ENCODE peak calls at places on chromosomes 2 and 18, in five cellular contexts. One of them, this sample, is unnamed.

GRCh38 chr2:153595939-153596338 is 117.4 kb upstream of the RPRM start:
- DNase-seq in body of pancreas: no peak
- DNase-seq in hippocampal formation: no peak
- DNase-seq in progenitor cell of endocrine pancreas: no peak
- DNase-seq in midbrain: no peak
- DNase-seq in this sample: peak; percentile 80

GRCh38 chr2:224983719-224984388 is 58.4 kb downstream of the DOCK10 start:
- DNase-seq in progenitor cell of endocrine pancreas: no peak
- DNase-seq in body of pancreas: no peak
- DNase-seq in midbrain: peak; percentile 57
- DNase-seq in hippocampal formation: peak; percentile 54
- DNase-seq in this sample: no peak

GRCh38 chr2:178644919-178645318 is 162.3 kb downstream of the TTN start:
- DNase-seq in midbrain: no peak
- DNase-seq in hippocampal formation: no peak
- DNase-seq in body of pancreas: no peak
- DNase-seq in progenitor cell of endocrine pancreas: no peak
- DNase-seq in this sample: no peak

GRCh38 chr18:23857756-23858155 is 156.8 kb upstream of the TTC39C start:
- DNase-seq in body of pancreas: peak; percentile 52
- DNase-seq in hippocampal formation: no peak
- DNase-seq in midbrain: no peak
- DNase-seq in progenitor cell of endocrine pancreas: no peak
- DNase-seq in this sample: no peak

GRCh38 chr2:80238692-80239469 is 65.7 kb downstream of the LRRTM1 start:
- DNase-seq in body of pancreas: peak; percentile 24
- DNase-seq in hippocampal formation: no peak
- DNase-seq in midbrain: peak; percentile 51
- DNase-seq in progenitor cell of endocrine pancreas: no peak
- DNase-seq in this sample: peak; percentile 39

GRCh38 chr2:46298272-46298521 is 990 bp downstream of the EPAS1 start:
- DNase-seq in progenitor cell of endocrine pancreas: no peak
- DNase-seq in hippocampal formation: no peak
- DNase-seq in midbrain: peak; percentile 27
- DNase-seq in body of pancreas: no peak
- DNase-seq in this sample: no peak

GRCh38 chr2:133561045-133561852 is 7.0 kb downstream of the NCKAP5 start:
- DNase-seq in body of pancreas: peak; percentile 53
- DNase-seq in midbrain: peak; percentile 80
- DNase-seq in hippocampal formation: peak; percentile 88
- DNase-seq in progenitor cell of endocrine pancreas: no peak
- DNase-seq in this sample: peak; percentile 27

GRCh38 chr2:236117396-236117795 is 50.8 kb downstream of the GBX2 start:
- DNase-seq in midbrain: no peak
- DNase-seq in body of pancreas: no peak
- DNase-seq in hippocampal formation: no peak
- DNase-seq in progenitor cell of endocrine pancreas: no peak
- DNase-seq in this sample: no peak

GRCh38 chr2:62826141-62826540 is 120.6 kb downstream of the EHBP1 start:
- DNase-seq in midbrain: no peak
- DNase-seq in hippocampal formation: no peak
- DNase-seq in body of pancreas: no peak
- DNase-seq in progenitor cell of endocrine pancreas: no peak
- DNase-seq in this sample: no peak

GRCh38 chr2:47072728-47073191 is 82.3 kb downstream of the STPG4 start:
- DNase-seq in body of pancreas: peak; percentile 77
- DNase-seq in midbrain: peak; percentile 47
- DNase-seq in hippocampal formation: peak; percentile 22
- DNase-seq in progenitor cell of endocrine pancreas: no peak
- DNase-seq in this sample: no peak